ENCODE peak calls at places on chromosomes 7 and 10, in nine cellular contexts. O is DMS153; S is right lobe of liver; V is cardiac muscle cell; C is activated T-cell treated with anti-CD3 and anti-CD28 coated beads, Interleukin-2, amount 50 U/mL, for 48 hours; L is lung; T is NCI-H82; P is activated CD8-positive, alpha-beta memory T cell treated with anti-CD3 and anti-CD28 coated beads, Interleukin-2, amount 50 U/mL, for 48 hours; F is RWPE1. Q is an unnamed sample.

GRCh38 chr7:1931248-1931950 is 261.3 kb downstream of the ELFN1 start:
- DNase-seq in C (no peak), F (peak), S (no peak), L (no peak), T (no peak), P (no peak), O (peak), V (no peak), Q (no peak)

GRCh38 chr10:101775273-101776131 is at the start of gene FGF8:
- DNase-seq in V (peak), O (no peak), C (no peak), L (no peak), F (no peak), P (peak), S (no peak), T (no peak), Q (no peak)

GRCh38 chr7:28041508-28042314 is 138.9 kb downstream of the JAZF1 start:
- DNase-seq in F (peak), C (peak), T (no peak), P (no peak), O (no peak), S (no peak), L (no peak), V (no peak), Q (no peak)

GRCh38 chr7:51428226-51428887 is 111.7 kb upstream of the COBL start:
- DNase-seq in T (peak), C (no peak), V (no peak), L (no peak), F (peak), S (no peak), O (peak), P (no peak), Q (no peak)

GRCh38 chr10:49559476-49559875 is 20.6 kb upstream of the ERCC6 start:
- DNase-seq in F (no peak), O (no peak), T (no peak), P (no peak), V (no peak), C (no peak), L (no peak), S (no peak), Q (no peak)

GRCh38 chr10:3136336-3136735 is 36.2 kb downstream of the PITRM1 start:
- DNase-seq in O (no peak), C (no peak), V (no peak), F (no peak), T (no peak), P (no peak), S (peak), L (no peak), Q (no peak)

GRCh38 chr7:26198133-26198780 is 2.3 kb downstream of the HNRNPA2B1 start:
- DNase-seq in L (no peak), S (no peak), C (no peak), O (no peak), P (no peak), V (no peak), T (no peak), F (no peak), Q (no peak)

GRCh38 chr10:29535012-29535777 is 99.6 kb downstream of the SVIL start:
- DNase-seq in C (no peak), F (no peak), L (peak), O (no peak), T (peak), P (no peak), V (peak), S (no peak), Q (peak)

GRCh38 chr7:143519411-143520131 is 41.9 kb downstream of the TAS2R41 start:
- DNase-seq in F (no peak), S (no peak), O (no peak), P (no peak), C (no peak), L (no peak), T (peak), V (no peak), Q (no peak)

GRCh38 chr7:23918856-23919255 is 208.8 kb downstream of the STK31 start:
- DNase-seq in T (no peak), S (no peak), P (no peak), L (no peak), O (no peak), F (no peak), V (no peak), C (no peak), Q (no peak)

GRCh38 chr10:108434818-108435217 is 1270.3 kb upstream of the SORCS1 start:
- DNase-seq in P (no peak), V (no peak), O (no peak), S (no peak), L (no peak), F (no peak), C (no peak), T (no peak), Q (no peak)

GRCh38 chr10:84654671-84655070 is 326.3 kb downstream of the CCSER2 start:
- DNase-seq in C (no peak), T (no peak), V (no peak), L (no peak), O (peak), F (no peak), S (no peak), P (no peak), Q (no peak)

GRCh38 chr7:152664636-152665035 is 11.3 kb downstream of the XRCC2 start:
- DNase-seq in S (no peak), P (no peak), C (no peak), O (no peak), T (no peak), F (no peak), V (no peak), L (peak), Q (no peak)

GRCh38 chr7:157437519-157438061 is 100.8 kb downstream of the DNAJB6 start:
- DNase-seq in O (no peak), T (no peak), P (no peak), C (peak), V (no peak), L (no peak), S (no peak), F (no peak), Q (no peak)

GRCh38 chr7:12731214-12731656 is 43.8 kb downstream of the ARL4A start:
- DNase-seq in S (no peak), O (no peak), F (peak), C (no peak), V (no peak), T (peak), L (no peak), P (no peak), Q (no peak)

GRCh38 chr7:142385528-142386340 is 127.9 kb upstream of the PRSS58 start:
- DNase-seq in P (peak), S (no peak), F (peak), L (no peak), C (peak), V (peak), O (no peak), T (peak), Q (peak)

GRCh38 chr7:130144632-130145171 is 60.5 kb downstream of the TMEM209 start:
- DNase-seq in V (peak), C (no peak), O (no peak), F (peak), T (no peak), P (no peak), L (peak), S (no peak), Q (no peak)

GRCh38 chr7:123961731-123962130 is 36.7 kb downstream of the SPAM1 start:
- DNase-seq in T (no peak), L (no peak), V (no peak), C (peak), O (no peak), S (no peak), P (no peak), F (no peak), Q (no peak)

GRCh38 chr7:1210979-1211608 is 21.6 kb upstream of the UNCX start:
- DNase-seq in C (no peak), L (no peak), T (no peak), F (no peak), P (no peak), O (peak), S (no peak), V (no peak), Q (peak)

GRCh38 chr7:97006146-97006950 is 995 bp downstream of the DLX6 start:
- DNase-seq in P (peak), C (no peak), O (peak), S (no peak), L (no peak), F (peak), T (peak), V (peak), Q (peak)

GRCh38 chr7:77570330-77571011 is 33.4 kb downstream of the PTPN12 start:
- DNase-seq in T (no peak), V (no peak), S (no peak), C (no peak), P (no peak), F (no peak), O (no peak), L (no peak), Q (no peak)

GRCh38 chr7:96738705-96739104 is 29.1 kb upstream of the SEM1 start:
- DNase-seq in V (no peak), O (no peak), C (no peak), S (no peak), T (no peak), F (no peak), L (no peak), P (no peak), Q (no peak)

GRCh38 chr7:31133497-31133896 is 81.4 kb downstream of the ADCYAP1R1 start:
- DNase-seq in O (no peak), V (no peak), P (no peak), L (no peak), T (peak), F (no peak), S (no peak), C (no peak), Q (no peak)

GRCh38 chr10:13820591-13821377 is 234.0 kb downstream of the PRPF18 start:
- DNase-seq in C (no peak), O (no peak), P (no peak), S (no peak), T (no peak), V (no peak), F (no peak), L (no peak), Q (peak)

GRCh38 chr10:23439452-23439919 is 611 bp downstream of the OTUD1 start:
- DNase-seq in T (no peak), O (no peak), C (no peak), V (peak), P (no peak), S (peak), F (peak), L (no peak), Q (peak)

GRCh38 chr7:139679731-139680594 is 97.8 kb downstream of the HIPK2 start:
- DNase-seq in S (peak), P (no peak), C (no peak), T (no peak), L (no peak), V (no peak), O (no peak), F (no peak), Q (no peak)

GRCh38 chr10:8079126-8079525 is 24.6 kb downstream of the GATA3 start:
- DNase-seq in C (no peak), V (no peak), P (no peak), S (no peak), O (no peak), T (no peak), F (no peak), L (no peak), Q (no peak)

GRCh38 chr10:44922826-44923545 is 11.8 kb downstream of the TMEM72 start:
- DNase-seq in S (no peak), T (no peak), O (no peak), L (no peak), C (no peak), P (no peak), F (no peak), V (no peak), Q (no peak)

GRCh38 chr7:99407849-99408346 is 499 bp downstream of the PDAP1 start:
- DNase-seq in S (no peak), P (peak), F (peak), C (peak), O (no peak), L (peak), V (peak), T (peak), Q (peak)

Q was measured in SK-N-SH.